ENCODE peak calls at places on chromosomes 6 and 20, in four cellular contexts. One of them, this sample, is unnamed.

GRCh38 chr6:153790048-153790447 is 249.0 kb upstream of the OPRM1 start:
- DNase-seq in transverse colon: no peak
- DNase-seq in IMR-90: peak
- DNase-seq in naive thymus-derived CD4-positive, alpha-beta T cell: no peak
- DNase-seq in this sample: peak

GRCh38 chr6:138113588-138114210 is 6.5 kb upstream of the PERP start:
- DNase-seq in transverse colon: no peak
- DNase-seq in IMR-90: no peak
- DNase-seq in naive thymus-derived CD4-positive, alpha-beta T cell: no peak
- DNase-seq in this sample: no peak

GRCh38 chr20:44215125-44215524 is 4.6 kb upstream of the OSER1 start:
- DNase-seq in naive thymus-derived CD4-positive, alpha-beta T cell: peak
- DNase-seq in IMR-90: peak
- DNase-seq in transverse colon: peak
- DNase-seq in this sample: no peak

GRCh38 chr6:106372838-106373501 is 12.5 kb downstream of the CRYBG1 start:
- DNase-seq in transverse colon: no peak
- DNase-seq in IMR-90: no peak
- DNase-seq in naive thymus-derived CD4-positive, alpha-beta T cell: no peak
- DNase-seq in this sample: no peak

GRCh38 chr20:17806739-17807441 is 107.1 kb downstream of the BANF2 start:
- DNase-seq in IMR-90: peak
- DNase-seq in naive thymus-derived CD4-positive, alpha-beta T cell: no peak
- DNase-seq in transverse colon: peak
- DNase-seq in this sample: peak

GRCh38 chr6:30143780-30144179 is 7.8 kb downstream of the TRIM40 start:
- DNase-seq in transverse colon: no peak
- DNase-seq in naive thymus-derived CD4-positive, alpha-beta T cell: no peak
- DNase-seq in IMR-90: no peak
- DNase-seq in this sample: no peak

GRCh38 chr20:645318-646106 is 7.5 kb downstream of the SRXN1 start:
- DNase-seq in naive thymus-derived CD4-positive, alpha-beta T cell: peak
- DNase-seq in transverse colon: peak
- DNase-seq in IMR-90: peak
- DNase-seq in this sample: peak

GRCh38 chr6:159646731-159647130 is 46.3 kb downstream of the SOD2 start:
- DNase-seq in transverse colon: no peak
- DNase-seq in IMR-90: peak
- DNase-seq in naive thymus-derived CD4-positive, alpha-beta T cell: no peak
- DNase-seq in this sample: peak

GRCh38 chr6:44593539-44593944 is 206.0 kb downstream of the CDC5L start:
- DNase-seq in transverse colon: peak
- DNase-seq in naive thymus-derived CD4-positive, alpha-beta T cell: peak
- DNase-seq in IMR-90: peak
- DNase-seq in this sample: peak

GRCh38 chr6:157548635-157549467 is 167.9 kb downstream of the ZDHHC14 start:
- DNase-seq in transverse colon: peak
- DNase-seq in IMR-90: no peak
- DNase-seq in naive thymus-derived CD4-positive, alpha-beta T cell: no peak
- DNase-seq in this sample: no peak

GRCh38 chr20:1803216-1804128 is 91.7 kb upstream of the SIRPA start:
- DNase-seq in naive thymus-derived CD4-positive, alpha-beta T cell: no peak
- DNase-seq in IMR-90: peak
- DNase-seq in transverse colon: peak
- DNase-seq in this sample: no peak

GRCh38 chr6:161415302-161415855 is 141.5 kb upstream of the AGPAT4 start:
- DNase-seq in transverse colon: no peak
- DNase-seq in naive thymus-derived CD4-positive, alpha-beta T cell: no peak
- DNase-seq in IMR-90: no peak
- DNase-seq in this sample: no peak

GRCh38 chr6:71090216-71090615 is 133.4 kb upstream of the B3GAT2 start:
- DNase-seq in naive thymus-derived CD4-positive, alpha-beta T cell: no peak
- DNase-seq in transverse colon: no peak
- DNase-seq in IMR-90: no peak
- DNase-seq in this sample: no peak

GRCh38 chr20:48877299-48877698 is 44.2 kb upstream of the ARFGEF2 start:
- DNase-seq in transverse colon: no peak
- DNase-seq in naive thymus-derived CD4-positive, alpha-beta T cell: no peak
- DNase-seq in IMR-90: no peak
- DNase-seq in this sample: no peak

GRCh38 chr6:106339334-106340029 is 13.9 kb upstream of the ATG5 start:
- DNase-seq in IMR-90: peak
- DNase-seq in transverse colon: peak
- DNase-seq in naive thymus-derived CD4-positive, alpha-beta T cell: peak
- DNase-seq in this sample: peak

GRCh38 chr6:70725817-70726413 is 58.2 kb downstream of the SMAP1 start:
- DNase-seq in IMR-90: peak
- DNase-seq in transverse colon: no peak
- DNase-seq in naive thymus-derived CD4-positive, alpha-beta T cell: no peak
- DNase-seq in this sample: no peak

GRCh38 chr6:32983493-32983848 is 15.1 kb downstream of the BRD2 start:
- DNase-seq in transverse colon: no peak
- DNase-seq in naive thymus-derived CD4-positive, alpha-beta T cell: no peak
- DNase-seq in IMR-90: no peak
- DNase-seq in this sample: no peak

GRCh38 chr20:38252292-38253288 is 7.9 kb downstream of the KIAA1755 start:
- DNase-seq in naive thymus-derived CD4-positive, alpha-beta T cell: no peak
- DNase-seq in transverse colon: no peak
- DNase-seq in IMR-90: peak
- DNase-seq in this sample: peak

GRCh38 chr6:45920819-45921511 is 94.7 kb downstream of the CLIC5 start:
- DNase-seq in transverse colon: no peak
- DNase-seq in IMR-90: no peak
- DNase-seq in naive thymus-derived CD4-positive, alpha-beta T cell: no peak
- DNase-seq in this sample: no peak

GRCh38 chr6:29656798-29657197 is at the start of gene MOG:
- DNase-seq in IMR-90: no peak
- DNase-seq in naive thymus-derived CD4-positive, alpha-beta T cell: no peak
- DNase-seq in transverse colon: no peak
- DNase-seq in this sample: no peak

GRCh38 chr6:148509152-148509571 is 166.5 kb downstream of the SASH1 start:
- DNase-seq in transverse colon: no peak
- DNase-seq in IMR-90: peak
- DNase-seq in naive thymus-derived CD4-positive, alpha-beta T cell: no peak
- DNase-seq in this sample: no peak

GRCh38 chr6:132205946-132206345 is 195.3 kb downstream of the MOXD1 start:
- DNase-seq in IMR-90: peak
- DNase-seq in naive thymus-derived CD4-positive, alpha-beta T cell: no peak
- DNase-seq in transverse colon: no peak
- DNase-seq in this sample: no peak

GRCh38 chr20:47843886-47844567 is 58.7 kb upstream of the SULF2 start:
- DNase-seq in IMR-90: no peak
- DNase-seq in naive thymus-derived CD4-positive, alpha-beta T cell: no peak
- DNase-seq in transverse colon: no peak
- DNase-seq in this sample: no peak

GRCh38 chr6:45590751-45591184 is 213.0 kb upstream of the SUPT3H start:
- DNase-seq in IMR-90: peak
- DNase-seq in transverse colon: no peak
- DNase-seq in naive thymus-derived CD4-positive, alpha-beta T cell: no peak
- DNase-seq in this sample: peak

GRCh38 chr6:34190504-34191122 is 44.7 kb upstream of the GRM4 start:
- DNase-seq in naive thymus-derived CD4-positive, alpha-beta T cell: no peak
- DNase-seq in IMR-90: no peak
- DNase-seq in transverse colon: no peak
- DNase-seq in this sample: no peak

GRCh38 chr6:79625746-79626145 is 5.4 kb upstream of the SH3BGRL2 start:
- DNase-seq in IMR-90: no peak
- DNase-seq in transverse colon: no peak
- DNase-seq in naive thymus-derived CD4-positive, alpha-beta T cell: no peak
- DNase-seq in this sample: no peak

GRCh38 chr6:49541210-49541724 is 9.2 kb upstream of the C6orf141 start:
- DNase-seq in naive thymus-derived CD4-positive, alpha-beta T cell: no peak
- DNase-seq in IMR-90: peak
- DNase-seq in transverse colon: no peak
- DNase-seq in this sample: peak

GRCh38 chr6:130697661-130698535 is 129.3 kb upstream of the SMLR1 start:
- DNase-seq in naive thymus-derived CD4-positive, alpha-beta T cell: peak
- DNase-seq in IMR-90: peak
- DNase-seq in transverse colon: peak
- DNase-seq in this sample: peak

GRCh38 chr6:138289739-138290138 is 71.4 kb upstream of the PBOV1 start:
- DNase-seq in transverse colon: no peak
- DNase-seq in IMR-90: no peak
- DNase-seq in naive thymus-derived CD4-positive, alpha-beta T cell: no peak
- DNase-seq in this sample: no peak

GRCh38 chr6:88860310-88860709 is 103.1 kb downstream of the RNGTT start:
- DNase-seq in naive thymus-derived CD4-positive, alpha-beta T cell: no peak
- DNase-seq in transverse colon: no peak
- DNase-seq in IMR-90: no peak
- DNase-seq in this sample: no peak

GRCh38 chr6:105164418-105164817 is 15.4 kb downstream of the POPDC3 start:
- DNase-seq in naive thymus-derived CD4-positive, alpha-beta T cell: no peak
- DNase-seq in IMR-90: peak
- DNase-seq in transverse colon: no peak
- DNase-seq in this sample: no peak

GRCh38 chr20:23097636-23098580 is 11.8 kb upstream of the CD93 start:
- DNase-seq in IMR-90: no peak
- DNase-seq in naive thymus-derived CD4-positive, alpha-beta T cell: no peak
- DNase-seq in transverse colon: no peak
- DNase-seq in this sample: no peak

GRCh38 chr6:39449022-39449421 is 126.5 kb upstream of the KCNK16 start:
- DNase-seq in naive thymus-derived CD4-positive, alpha-beta T cell: no peak
- DNase-seq in IMR-90: no peak
- DNase-seq in transverse colon: no peak
- DNase-seq in this sample: no peak

DNA sequence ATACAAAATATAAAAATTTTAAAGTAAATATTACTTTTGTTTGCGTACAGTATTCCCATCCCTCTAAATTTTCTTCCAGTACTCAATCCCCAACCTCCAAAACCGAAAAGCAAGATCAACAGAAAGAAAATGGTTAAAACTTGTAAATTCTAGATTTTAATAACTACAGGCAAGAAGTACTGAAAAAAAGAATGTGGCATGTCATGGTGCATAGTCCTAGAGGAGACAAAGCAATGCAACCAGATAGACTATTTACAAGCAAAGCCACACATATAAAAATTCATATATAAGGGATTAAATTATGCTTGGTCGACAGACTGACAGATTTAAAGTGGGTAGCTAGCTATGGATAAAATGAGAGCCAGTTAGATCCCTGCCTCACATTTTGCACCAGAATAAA is 56.5 kb upstream of the HFE start:
- DNase-seq in transverse colon: no peak
- DNase-seq in IMR-90: no peak
- DNase-seq in naive thymus-derived CD4-positive, alpha-beta T cell: no peak
- DNase-seq in this sample: no peak
- H3K4me3 ChIP-seq in transverse colon: no peak
- H3K4me3 ChIP-seq in IMR-90: no peak
- H3K4me3 ChIP-seq in naive thymus-derived CD4-positive, alpha-beta T cell: no peak
- H3K4me3 ChIP-seq in this sample: no peak

GRCh38 chr20:40323411-40323810 is 365.6 kb downstream of the MAFB start:
- DNase-seq in naive thymus-derived CD4-positive, alpha-beta T cell: no peak
- DNase-seq in transverse colon: no peak
- DNase-seq in IMR-90: no peak
- DNase-seq in this sample: peak
- H3K4me3 ChIP-seq in naive thymus-derived CD4-positive, alpha-beta T cell: no peak
- H3K4me3 ChIP-seq in transverse colon: no peak
- H3K4me3 ChIP-seq in IMR-90: no peak
- H3K4me3 ChIP-seq in this sample: no peak

GRCh38 chr20:12383770-12384304 is 466.1 kb downstream of the BTBD3 start:
- DNase-seq in naive thymus-derived CD4-positive, alpha-beta T cell: no peak
- DNase-seq in transverse colon: no peak
- DNase-seq in IMR-90: no peak
- DNase-seq in this sample: no peak
- H3K4me3 ChIP-seq in naive thymus-derived CD4-positive, alpha-beta T cell: no peak
- H3K4me3 ChIP-seq in transverse colon: no peak
- H3K4me3 ChIP-seq in IMR-90: no peak
- H3K4me3 ChIP-seq in this sample: no peak

GRCh38 chr20:14142171-14142570 is 146.9 kb downstream of the MACROD2 start:
- DNase-seq in IMR-90: peak
- DNase-seq in transverse colon: peak
- DNase-seq in naive thymus-derived CD4-positive, alpha-beta T cell: no peak
- DNase-seq in this sample: peak
- H3K4me3 ChIP-seq in IMR-90: no peak
- H3K4me3 ChIP-seq in transverse colon: no peak
- H3K4me3 ChIP-seq in naive thymus-derived CD4-positive, alpha-beta T cell: no peak
- H3K4me3 ChIP-seq in this sample: no peak

GRCh38 chr20:62342910-62343309 is 24.2 kb downstream of the LAMA5 start:
- DNase-seq in IMR-90: peak
- DNase-seq in transverse colon: no peak
- DNase-seq in naive thymus-derived CD4-positive, alpha-beta T cell: no peak
- DNase-seq in this sample: no peak

GRCh38 chr20:62338294-62338620 is 28.9 kb downstream of the LAMA5 start:
- DNase-seq in IMR-90: no peak
- DNase-seq in naive thymus-derived CD4-positive, alpha-beta T cell: no peak
- DNase-seq in transverse colon: no peak
- DNase-seq in this sample: no peak

GRCh38 chr20:62337558-62338293 is 29.4 kb downstream of the LAMA5 start:
- DNase-seq in IMR-90: no peak
- DNase-seq in naive thymus-derived CD4-positive, alpha-beta T cell: no peak
- DNase-seq in transverse colon: peak
- DNase-seq in this sample: no peak

GRCh38 chr20:62336775-62337557 is 30.1 kb downstream of the LAMA5 start:
- DNase-seq in naive thymus-derived CD4-positive, alpha-beta T cell: no peak
- DNase-seq in IMR-90: no peak
- DNase-seq in transverse colon: no peak
- DNase-seq in this sample: no peak

GRCh38 chr20:62339647-62340062 is 27.5 kb downstream of the LAMA5 start:
- DNase-seq in transverse colon: peak
- DNase-seq in IMR-90: no peak
- DNase-seq in naive thymus-derived CD4-positive, alpha-beta T cell: no peak
- DNase-seq in this sample: no peak
- H3K4me3 ChIP-seq in transverse colon: no peak
- H3K4me3 ChIP-seq in IMR-90: no peak
- H3K4me3 ChIP-seq in naive thymus-derived CD4-positive, alpha-beta T cell: no peak
- H3K4me3 ChIP-seq in this sample: no peak

DNA sequence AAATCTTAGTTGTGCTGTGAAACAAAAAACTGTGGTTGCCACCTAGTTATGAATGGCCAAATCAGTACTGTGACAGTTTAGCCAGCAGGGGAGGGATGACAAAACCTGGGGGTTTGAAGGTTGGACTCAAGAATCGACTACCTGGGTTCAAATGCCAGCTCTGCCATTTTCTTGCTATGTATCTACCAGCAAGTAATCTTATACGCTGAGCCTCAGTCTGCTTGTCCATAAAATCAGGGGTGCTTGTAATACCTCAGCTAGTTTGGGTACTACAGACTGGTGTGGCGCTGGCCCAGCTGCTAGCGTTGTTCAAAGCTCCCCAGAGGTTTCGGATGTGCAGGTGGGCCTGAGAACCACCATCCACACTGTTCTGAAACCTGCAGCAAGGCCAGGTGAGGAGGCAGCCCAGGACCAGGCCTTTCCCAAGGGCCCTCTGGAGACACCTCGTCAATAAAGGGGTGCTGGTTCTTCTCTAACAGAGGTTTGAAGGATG is 40.4 kb downstream of the TRAM2 start:
- DNase-seq in naive thymus-derived CD4-positive, alpha-beta T cell: no peak
- DNase-seq in transverse colon: peak
- DNase-seq in IMR-90: no peak
- DNase-seq in this sample: no peak
- H3K4me3 ChIP-seq in naive thymus-derived CD4-positive, alpha-beta T cell: no peak
- H3K4me3 ChIP-seq in transverse colon: no peak
- H3K4me3 ChIP-seq in IMR-90: no peak
- H3K4me3 ChIP-seq in this sample: no peak

This sample was measured in astrocyte of the cerebellum.